ENCODE peak calls at places on chromosome 18, in four cellular contexts. P, E, G and D are unnamed samples.

GRCh38 chr18:61765097-61765496 is 127.7 kb downstream of the RNF152 start:
- DNase-seq in P (no peak), E (no peak), G (no peak), D (peak; percentile 86)

GRCh38 chr18:58541789-58542425 is 87.0 kb downstream of the ALPK2 start:
- DNase-seq in P (peak; percentile 13), E (peak; percentile 67), G (no peak), D (peak; percentile 80)

GRCh38 chr18:50340078-50340477 is 34.8 kb upstream of the SKA1 start:
- DNase-seq in P (no peak), E (no peak), G (no peak), D (no peak)

GRCh38 chr18:37383036-37383788 is 182.4 kb downstream of the CELF4 start:
- DNase-seq in P (no peak), E (no peak), G (no peak), D (peak; percentile 73)

GRCh38 chr18:36035253-36035652 is 32.1 kb downstream of the RPRD1A start:
- DNase-seq in P (peak; percentile 94), E (no peak), G (no peak), D (no peak)

GRCh38 chr18:24878289-24878688 is 417.9 kb downstream of the HRH4 start:
- DNase-seq in P (peak; percentile 75), E (no peak), G (no peak), D (peak; percentile 51)

GRCh38 chr18:40407913-40408312 is 1547.1 kb upstream of the PIK3C3 start:
- DNase-seq in P (no peak), E (no peak), G (no peak), D (no peak)

GRCh38 chr18:44828080-44828479 is 147.4 kb downstream of the SETBP1 start:
- DNase-seq in P (no peak), E (no peak), G (no peak), D (no peak)

GRCh38 chr18:42264467-42264866 is 309.4 kb downstream of the PIK3C3 start:
- DNase-seq in P (no peak), E (no peak), G (no peak), D (no peak)

GRCh38 chr18:73793386-73793785 is 354.2 kb downstream of the FBXO15 start:
- DNase-seq in P (no peak), E (no peak), G (no peak), D (peak; percentile 71)

GRCh38 chr18:41905786-41906527 is 49.1 kb upstream of the PIK3C3 start:
- DNase-seq in P (no peak), E (no peak), G (no peak), D (no peak)

GRCh38 chr18:48893061-48893558 is 57.7 kb downstream of the SMAD7 start:
- DNase-seq in P (no peak), E (no peak), G (no peak), D (peak; percentile 75)

GRCh38 chr18:79517322-79517721 is 121.6 kb downstream of the NFATC1 start:
- DNase-seq in P (no peak), E (no peak), G (no peak), D (peak; percentile 77)

GRCh38 chr18:32610116-32610630 is 139.5 kb upstream of the GAREM1 start:
- DNase-seq in P (no peak), E (no peak), G (no peak), D (no peak)

GRCh38 chr18:6022840-6023239 is 127.5 kb upstream of the TMEM200C start:
- DNase-seq in P (no peak), E (no peak), G (no peak), D (no peak)

GRCh38 chr18:12975488-12975887 is 15.7 kb upstream of the CEP192 start:
- DNase-seq in P (no peak), E (no peak), G (no peak), D (no peak)

GRCh38 chr18:70044626-70045025 is 97.0 kb upstream of the CD226 start:
- DNase-seq in P (peak; percentile 94), E (peak; percentile 55), G (no peak), D (peak; percentile 44)

GRCh38 chr18:25399554-25399953 is 47.6 kb upstream of the ZNF521 start:
- DNase-seq in P (no peak), E (no peak), G (no peak), D (no peak)

GRCh38 chr18:44681039-44681595 is 429 bp downstream of the SETBP1 start:
- DNase-seq in P (no peak), E (peak; percentile 8), G (no peak), D (peak; percentile 73)

GRCh38 chr18:22176622-22177495 is 7.5 kb downstream of the GATA6 start:
- DNase-seq in P (no peak), E (no peak), G (no peak), D (peak; percentile 90)

GRCh38 chr18:70363861-70364260 is 75.0 kb downstream of the SOCS6 start:
- DNase-seq in P (peak; percentile 56), E (no peak), G (no peak), D (no peak)

GRCh38 chr18:31612124-31612523 is 20.4 kb downstream of the TTR start:
- DNase-seq in P (no peak), E (no peak), G (no peak), D (no peak)

GRCh38 chr18:46950064-46950656 is 32.8 kb downstream of the KATNAL2 start:
- DNase-seq in P (peak; percentile 24), E (no peak), G (no peak), D (peak; percentile 66)

GRCh38 chr18:59968583-59968982 is 68.8 kb downstream of the PMAIP1 start:
- DNase-seq in P (no peak), E (no peak), G (no peak), D (no peak)

GRCh38 chr18:79868168-79868784 is 70.5 kb downstream of the KCNG2 start:
- DNase-seq in P (no peak), E (no peak), G (no peak), D (peak; percentile 56)

GRCh38 chr18:58253871-58254270 is 209.8 kb downstream of the NEDD4L start:
- DNase-seq in P (no peak), E (no peak), G (no peak), D (no peak)

GRCh38 chr18:70385474-70385873 is 96.6 kb downstream of the SOCS6 start:
- DNase-seq in P (no peak), E (no peak), G (no peak), D (no peak)

GRCh38 chr18:40152859-40153258 is 1802.2 kb upstream of the PIK3C3 start:
- DNase-seq in P (no peak), E (no peak), G (no peak), D (no peak)

GRCh38 chr18:67109535-67109934 is 407.0 kb downstream of the DSEL start:
- DNase-seq in P (no peak), E (no peak), G (no peak), D (no peak)

GRCh38 chr18:9796933-9797549 is 88.7 kb upstream of the TXNDC2 start:
- DNase-seq in P (no peak), E (no peak), G (no peak), D (no peak)

GRCh38 chr18:61948196-61948800 is 55.5 kb upstream of the RNF152 start:
- DNase-seq in P (peak; percentile 71), E (no peak), G (no peak), D (no peak)

GRCh38 chr18:52499646-52500045 is 159.6 kb downstream of the DCC start:
- DNase-seq in P (no peak), E (peak; percentile 19), G (no peak), D (no peak)

GRCh38 chr18:69400253-69400975 is at the start of gene DOK6:
- DNase-seq in P (peak; percentile 53), E (peak; percentile 12), G (peak; percentile 27), D (peak; percentile 92)

GRCh38 chr18:7987284-7987976 is 420.3 kb downstream of the PTPRM start:
- DNase-seq in P (peak; percentile 32), E (no peak), G (no peak), D (no peak)

GRCh38 chr18:56903686-56904085 is 243.2 kb upstream of the BOD1L2 start:
- DNase-seq in P (no peak), E (no peak), G (no peak), D (no peak)
- H3K4me1 ChIP-seq in P (no peaks in the 10 kb centered on the region), E (peaks cover 20% of the 10 kb centered on the region), G (no peaks in the 10 kb centered on the region), D (no peaks in the 10 kb centered on the region)

GRCh38 chr18:34120294-34120693 is 104.4 kb downstream of the NOL4 start:
- DNase-seq in P (no peak), E (no peak), G (no peak), D (no peak)
- H3K4me3 ChIP-seq in P (no peak overlapping the region), E (no peak overlapping the region), G (no peak overlapping the region), D (no peak overlapping the region)

GRCh38 chr18:55219059-55219458 is 259.8 kb upstream of the CCDC68 start:
- DNase-seq in P (peak; percentile 52), E (no peak), G (no peak), D (no peak)
- TF ChIP-seq CTCF in P (no peak), E (no peak), G (no peak), D (no peak)

DNA sequence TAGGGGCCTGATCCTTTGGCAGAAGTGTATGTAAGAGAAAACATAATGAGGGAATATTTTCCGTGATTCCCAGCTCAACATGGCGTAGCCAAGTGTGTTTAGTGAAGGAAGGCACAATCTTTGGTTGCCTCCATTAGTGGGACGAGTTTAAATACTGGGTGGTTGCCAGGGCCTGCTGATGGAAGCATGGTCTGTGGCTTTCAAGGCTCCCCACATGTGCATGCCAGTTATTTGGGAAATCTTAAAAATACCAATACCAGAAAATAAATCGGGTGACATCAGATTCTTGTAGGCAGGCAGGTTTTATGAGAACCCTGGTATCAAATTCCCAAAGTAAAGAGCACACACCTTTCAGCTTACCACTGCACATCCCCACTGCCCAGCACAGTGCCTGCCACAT is 7.1 kb downstream of the MYL12A start:
- DNase-seq in P (no peak), E (no peak), G (no peak), D (no peak)
- H3K4me1 ChIP-seq in P (peaks cover 52% of the 10 kb centered on the region), E (peaks cover 58% of the 10 kb centered on the region), G (peaks cover 29% of the 10 kb centered on the region), D (peaks cover 52% of the 10 kb centered on the region)

DNA sequence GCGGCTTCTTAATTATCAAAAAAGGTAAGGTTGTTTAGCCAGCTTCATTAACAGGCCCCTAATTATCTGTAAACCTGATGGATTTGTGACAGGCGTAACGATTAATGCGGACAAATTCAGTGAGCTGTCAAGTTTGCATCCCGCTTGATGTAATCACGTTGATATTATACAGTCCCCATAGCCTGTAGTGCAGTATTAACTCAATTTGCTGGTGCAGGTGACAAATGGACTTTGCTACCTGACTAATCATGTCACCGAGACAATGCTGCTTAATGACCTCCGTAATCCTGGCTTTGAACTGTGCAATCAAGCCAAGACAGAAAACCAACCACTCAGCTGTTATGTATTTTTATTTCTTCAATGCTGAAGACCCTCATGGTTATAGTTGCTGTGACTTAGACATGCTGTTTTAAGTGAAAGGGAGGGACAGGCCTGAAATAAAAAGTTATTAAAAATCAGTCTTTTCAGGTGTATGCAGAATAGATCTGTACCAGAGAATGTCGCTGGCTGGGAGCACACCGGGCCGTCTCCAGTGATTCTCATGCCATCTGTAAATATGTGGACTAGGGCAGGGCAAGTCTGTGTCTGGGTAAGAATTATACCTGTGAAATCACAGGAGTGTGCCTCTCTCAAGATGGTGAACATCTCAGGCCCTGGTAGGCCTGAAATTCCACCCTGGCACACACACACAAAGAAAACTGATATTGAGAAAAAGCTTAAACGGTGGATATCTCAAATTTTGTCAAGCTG is 4.3 kb downstream of the TSHZ1 start:
- DNase-seq in P (no peak), E (no peak), G (no peak), D (no peak)
- H3K4me3 ChIP-seq in P (no peak overlapping the region), E (no peak overlapping the region), G (no peak overlapping the region), D (no peak overlapping the region)

DNA sequence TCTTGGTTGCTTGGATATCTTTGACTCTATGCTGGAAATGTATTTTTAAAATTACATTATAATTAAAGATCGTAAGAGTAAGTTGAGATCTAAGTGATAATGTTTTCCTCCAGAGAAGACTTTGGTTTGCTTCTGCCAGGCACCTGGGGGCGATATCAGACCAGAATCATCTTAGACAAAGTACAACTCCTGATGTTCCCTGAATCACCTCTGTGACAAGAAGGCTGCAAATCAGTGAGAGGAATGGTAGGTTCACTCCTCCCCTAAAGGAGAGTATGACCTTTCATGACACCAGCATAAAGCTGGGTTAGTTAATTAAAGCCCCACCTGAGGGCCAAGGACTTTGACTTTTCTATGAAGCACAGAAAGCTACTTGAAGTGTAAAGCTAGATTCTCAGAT is 114.4 kb upstream of the DTNA start:
- DNase-seq in P (peak; percentile 47), E (no peak), G (no peak), D (peak; percentile 29)
- TF ChIP-seq CTCF in P (no peak), E (peak; percentile 8), G (no peak), D (peak; percentile 48)